ENCODE peak calls at places on chromosomes 12 and 14, in nine cellular contexts. One of them, this sample, is unnamed.

GRCh38 chr14:55609681-55610080 is 29.7 kb downstream of the KTN1 start:
- DNase-seq in NCI-H1092: no peak
- DNase-seq in effector CD4-positive, alpha-beta T cell: no peak
- DNase-seq in sciatic nerve: no peak
- DNase-seq in HCT116: no peak
- DNase-seq in NCI-H2029: no peak
- DNase-seq in substantia nigra: no peak
- DNase-seq in amniotic epithelial cell: no peak
- DNase-seq in stimulated activated CD4-positive, alpha-beta T cell treated with anti-CD3 and anti-CD28 coated beads, TNF-alpha, amount 100 ng/mL, for 4 hours: no peak
- DNase-seq in this sample: no peak

GRCh38 chr12:65593206-65593833 is 231.0 kb upstream of the HMGA2 start:
- DNase-seq in NCI-H1092: no peak
- DNase-seq in effector CD4-positive, alpha-beta T cell: no peak
- DNase-seq in sciatic nerve: no peak
- DNase-seq in HCT116: no peak
- DNase-seq in NCI-H2029: no peak
- DNase-seq in substantia nigra: no peak
- DNase-seq in amniotic epithelial cell: no peak
- DNase-seq in stimulated activated CD4-positive, alpha-beta T cell treated with anti-CD3 and anti-CD28 coated beads, TNF-alpha, amount 100 ng/mL, for 4 hours: no peak
- DNase-seq in this sample: no peak

GRCh38 chr14:104223810-104224515 is 85.6 kb downstream of the KIF26A start:
- DNase-seq in NCI-H1092: no peak
- DNase-seq in effector CD4-positive, alpha-beta T cell: no peak
- DNase-seq in sciatic nerve: no peak
- DNase-seq in HCT116: no peak
- DNase-seq in NCI-H2029: no peak
- DNase-seq in substantia nigra: no peak
- DNase-seq in amniotic epithelial cell: no peak
- DNase-seq in stimulated activated CD4-positive, alpha-beta T cell treated with anti-CD3 and anti-CD28 coated beads, TNF-alpha, amount 100 ng/mL, for 4 hours: no peak
- DNase-seq in this sample: no peak

GRCh38 chr12:29889737-29890136 is 106.0 kb upstream of the TMTC1 start:
- DNase-seq in NCI-H1092: peak; percentile 58
- DNase-seq in effector CD4-positive, alpha-beta T cell: no peak
- DNase-seq in sciatic nerve: peak; percentile 69
- DNase-seq in HCT116: peak; percentile 52
- DNase-seq in NCI-H2029: peak; percentile 24
- DNase-seq in substantia nigra: no peak
- DNase-seq in amniotic epithelial cell: peak; percentile 79
- DNase-seq in stimulated activated CD4-positive, alpha-beta T cell treated with anti-CD3 and anti-CD28 coated beads, TNF-alpha, amount 100 ng/mL, for 4 hours: no peak
- DNase-seq in this sample: no peak

GRCh38 chr12:57152408-57153038 is 5.1 kb upstream of the LRP1-AS start:
- DNase-seq in NCI-H1092: no peak
- DNase-seq in effector CD4-positive, alpha-beta T cell: no peak
- DNase-seq in sciatic nerve: peak; percentile 78
- DNase-seq in HCT116: no peak
- DNase-seq in NCI-H2029: no peak
- DNase-seq in substantia nigra: no peak
- DNase-seq in amniotic epithelial cell: peak; percentile 55
- DNase-seq in stimulated activated CD4-positive, alpha-beta T cell treated with anti-CD3 and anti-CD28 coated beads, TNF-alpha, amount 100 ng/mL, for 4 hours: no peak
- DNase-seq in this sample: no peak

GRCh38 chr12:123118397-123118945 is 32.4 kb downstream of the PITPNM2 start:
- DNase-seq in NCI-H1092: no peak
- DNase-seq in effector CD4-positive, alpha-beta T cell: no peak
- DNase-seq in sciatic nerve: no peak
- DNase-seq in HCT116: no peak
- DNase-seq in NCI-H2029: peak; percentile 64
- DNase-seq in substantia nigra: no peak
- DNase-seq in amniotic epithelial cell: peak; percentile 56
- DNase-seq in stimulated activated CD4-positive, alpha-beta T cell treated with anti-CD3 and anti-CD28 coated beads, TNF-alpha, amount 100 ng/mL, for 4 hours: no peak
- DNase-seq in this sample: no peak

GRCh38 chr12:131896080-131896810 is 1.8 kb downstream of the ULK1 start:
- DNase-seq in NCI-H1092: peak; percentile 65
- DNase-seq in effector CD4-positive, alpha-beta T cell: peak; percentile 43
- DNase-seq in sciatic nerve: peak; percentile 94
- DNase-seq in HCT116: peak; percentile 70
- DNase-seq in NCI-H2029: peak; percentile 91
- DNase-seq in substantia nigra: peak; percentile 68
- DNase-seq in amniotic epithelial cell: peak; percentile 88
- DNase-seq in stimulated activated CD4-positive, alpha-beta T cell treated with anti-CD3 and anti-CD28 coated beads, TNF-alpha, amount 100 ng/mL, for 4 hours: peak; percentile 55
- DNase-seq in this sample: no peak

GRCh38 chr12:54337854-54338650 is 13.1 kb downstream of the COPZ1 start:
- DNase-seq in NCI-H1092: peak; percentile 15
- DNase-seq in effector CD4-positive, alpha-beta T cell: no peak
- DNase-seq in sciatic nerve: no peak
- DNase-seq in HCT116: no peak
- DNase-seq in NCI-H2029: no peak
- DNase-seq in substantia nigra: no peak
- DNase-seq in amniotic epithelial cell: no peak
- DNase-seq in stimulated activated CD4-positive, alpha-beta T cell treated with anti-CD3 and anti-CD28 coated beads, TNF-alpha, amount 100 ng/mL, for 4 hours: no peak
- DNase-seq in this sample: no peak

GRCh38 chr12:119869720-119870119 is 7.4 kb downstream of the CIT start:
- DNase-seq in NCI-H1092: no peak
- DNase-seq in effector CD4-positive, alpha-beta T cell: no peak
- DNase-seq in sciatic nerve: no peak
- DNase-seq in HCT116: peak; percentile 12
- DNase-seq in NCI-H2029: no peak
- DNase-seq in substantia nigra: no peak
- DNase-seq in amniotic epithelial cell: peak; percentile 83
- DNase-seq in stimulated activated CD4-positive, alpha-beta T cell treated with anti-CD3 and anti-CD28 coated beads, TNF-alpha, amount 100 ng/mL, for 4 hours: no peak
- DNase-seq in this sample: no peak

GRCh38 chr12:3202734-3203446 is 125.7 kb downstream of the TSPAN9 start:
- DNase-seq in NCI-H1092: no peak
- DNase-seq in effector CD4-positive, alpha-beta T cell: peak; percentile 31
- DNase-seq in sciatic nerve: peak; percentile 81
- DNase-seq in HCT116: no peak
- DNase-seq in NCI-H2029: peak; percentile 29
- DNase-seq in substantia nigra: no peak
- DNase-seq in amniotic epithelial cell: no peak
- DNase-seq in stimulated activated CD4-positive, alpha-beta T cell treated with anti-CD3 and anti-CD28 coated beads, TNF-alpha, amount 100 ng/mL, for 4 hours: peak; percentile 36
- DNase-seq in this sample: peak; percentile 10

GRCh38 chr12:80709811-80710726 is 2.6 kb downstream of the MYF6 start:
- DNase-seq in NCI-H1092: no peak
- DNase-seq in effector CD4-positive, alpha-beta T cell: no peak
- DNase-seq in sciatic nerve: no peak
- DNase-seq in HCT116: peak; percentile 4
- DNase-seq in NCI-H2029: no peak
- DNase-seq in substantia nigra: no peak
- DNase-seq in amniotic epithelial cell: peak; percentile 14
- DNase-seq in stimulated activated CD4-positive, alpha-beta T cell treated with anti-CD3 and anti-CD28 coated beads, TNF-alpha, amount 100 ng/mL, for 4 hours: no peak
- DNase-seq in this sample: no peak

GRCh38 chr14:37566811-37567371 is 28.2 kb downstream of the FOXA1 start:
- DNase-seq in NCI-H1092: peak; percentile 6
- DNase-seq in effector CD4-positive, alpha-beta T cell: no peak
- DNase-seq in sciatic nerve: no peak
- DNase-seq in HCT116: no peak
- DNase-seq in NCI-H2029: no peak
- DNase-seq in substantia nigra: no peak
- DNase-seq in amniotic epithelial cell: peak; percentile 34
- DNase-seq in stimulated activated CD4-positive, alpha-beta T cell treated with anti-CD3 and anti-CD28 coated beads, TNF-alpha, amount 100 ng/mL, for 4 hours: no peak
- DNase-seq in this sample: no peak

GRCh38 chr12:11705010-11705409 is 55.5 kb downstream of the ETV6 start:
- DNase-seq in NCI-H1092: no peak
- DNase-seq in effector CD4-positive, alpha-beta T cell: no peak
- DNase-seq in sciatic nerve: no peak
- DNase-seq in HCT116: no peak
- DNase-seq in NCI-H2029: peak; percentile 67
- DNase-seq in substantia nigra: no peak
- DNase-seq in amniotic epithelial cell: peak; percentile 95
- DNase-seq in stimulated activated CD4-positive, alpha-beta T cell treated with anti-CD3 and anti-CD28 coated beads, TNF-alpha, amount 100 ng/mL, for 4 hours: no peak
- DNase-seq in this sample: no peak

GRCh38 chr12:89040146-89040964 is 311.9 kb downstream of the DUSP6 start:
- DNase-seq in NCI-H1092: no peak
- DNase-seq in effector CD4-positive, alpha-beta T cell: peak; percentile 26
- DNase-seq in sciatic nerve: no peak
- DNase-seq in HCT116: no peak
- DNase-seq in NCI-H2029: no peak
- DNase-seq in substantia nigra: no peak
- DNase-seq in amniotic epithelial cell: peak; percentile 97
- DNase-seq in stimulated activated CD4-positive, alpha-beta T cell treated with anti-CD3 and anti-CD28 coated beads, TNF-alpha, amount 100 ng/mL, for 4 hours: peak; percentile 47
- DNase-seq in this sample: no peak

GRCh38 chr12:2034633-2035420 is 18.0 kb upstream of the CACNA1C start:
- DNase-seq in NCI-H1092: peak; percentile 91
- DNase-seq in effector CD4-positive, alpha-beta T cell: peak; percentile 75
- DNase-seq in sciatic nerve: peak; percentile 93
- DNase-seq in HCT116: peak; percentile 60
- DNase-seq in NCI-H2029: peak; percentile 84
- DNase-seq in substantia nigra: peak; percentile 59
- DNase-seq in amniotic epithelial cell: peak; percentile 53
- DNase-seq in stimulated activated CD4-positive, alpha-beta T cell treated with anti-CD3 and anti-CD28 coated beads, TNF-alpha, amount 100 ng/mL, for 4 hours: peak; percentile 85
- DNase-seq in this sample: peak; percentile 75

GRCh38 chr12:132642846-132643835 is 24.6 kb downstream of the P2RX2 start:
- DNase-seq in NCI-H1092: no peak
- DNase-seq in effector CD4-positive, alpha-beta T cell: no peak
- DNase-seq in sciatic nerve: no peak
- DNase-seq in HCT116: no peak
- DNase-seq in NCI-H2029: no peak
- DNase-seq in substantia nigra: no peak
- DNase-seq in amniotic epithelial cell: no peak
- DNase-seq in stimulated activated CD4-positive, alpha-beta T cell treated with anti-CD3 and anti-CD28 coated beads, TNF-alpha, amount 100 ng/mL, for 4 hours: no peak
- DNase-seq in this sample: no peak

GRCh38 chr12:75823475-75823874 is 208.1 kb downstream of the PHLDA1 start:
- DNase-seq in NCI-H1092: no peak
- DNase-seq in effector CD4-positive, alpha-beta T cell: no peak
- DNase-seq in sciatic nerve: no peak
- DNase-seq in HCT116: no peak
- DNase-seq in NCI-H2029: no peak
- DNase-seq in substantia nigra: no peak
- DNase-seq in amniotic epithelial cell: no peak
- DNase-seq in stimulated activated CD4-positive, alpha-beta T cell treated with anti-CD3 and anti-CD28 coated beads, TNF-alpha, amount 100 ng/mL, for 4 hours: no peak
- DNase-seq in this sample: no peak

GRCh38 chr12:87413784-87414183 is 615.4 kb downstream of the C12orf50 start:
- DNase-seq in NCI-H1092: no peak
- DNase-seq in effector CD4-positive, alpha-beta T cell: no peak
- DNase-seq in sciatic nerve: no peak
- DNase-seq in HCT116: no peak
- DNase-seq in NCI-H2029: no peak
- DNase-seq in substantia nigra: no peak
- DNase-seq in amniotic epithelial cell: peak; percentile 91
- DNase-seq in stimulated activated CD4-positive, alpha-beta T cell treated with anti-CD3 and anti-CD28 coated beads, TNF-alpha, amount 100 ng/mL, for 4 hours: no peak
- DNase-seq in this sample: no peak

GRCh38 chr12:14723763-14724162 is 27.4 kb upstream of the GUCY2C start:
- DNase-seq in NCI-H1092: no peak
- DNase-seq in effector CD4-positive, alpha-beta T cell: peak; percentile 49
- DNase-seq in sciatic nerve: no peak
- DNase-seq in HCT116: peak; percentile 28
- DNase-seq in NCI-H2029: peak; percentile 20
- DNase-seq in substantia nigra: peak; percentile 6
- DNase-seq in amniotic epithelial cell: peak; percentile 61
- DNase-seq in stimulated activated CD4-positive, alpha-beta T cell treated with anti-CD3 and anti-CD28 coated beads, TNF-alpha, amount 100 ng/mL, for 4 hours: peak; percentile 2
- DNase-seq in this sample: no peak

GRCh38 chr14:67763158-67763822 is 53.1 kb downstream of the ZFYVE26 start:
- DNase-seq in NCI-H1092: no peak
- DNase-seq in effector CD4-positive, alpha-beta T cell: no peak
- DNase-seq in sciatic nerve: no peak
- DNase-seq in HCT116: no peak
- DNase-seq in NCI-H2029: peak; percentile 22
- DNase-seq in substantia nigra: no peak
- DNase-seq in amniotic epithelial cell: no peak
- DNase-seq in stimulated activated CD4-positive, alpha-beta T cell treated with anti-CD3 and anti-CD28 coated beads, TNF-alpha, amount 100 ng/mL, for 4 hours: no peak
- DNase-seq in this sample: no peak

GRCh38 chr12:119225454-119225853 is 46.7 kb downstream of the HSPB8 start:
- DNase-seq in NCI-H1092: no peak
- DNase-seq in effector CD4-positive, alpha-beta T cell: no peak
- DNase-seq in sciatic nerve: no peak
- DNase-seq in HCT116: no peak
- DNase-seq in NCI-H2029: peak; percentile 84
- DNase-seq in substantia nigra: no peak
- DNase-seq in amniotic epithelial cell: no peak
- DNase-seq in stimulated activated CD4-positive, alpha-beta T cell treated with anti-CD3 and anti-CD28 coated beads, TNF-alpha, amount 100 ng/mL, for 4 hours: no peak
- DNase-seq in this sample: no peak

GRCh38 chr14:72902802-72903530 is 9.1 kb upstream of the DPF3 start:
- DNase-seq in NCI-H1092: no peak
- DNase-seq in effector CD4-positive, alpha-beta T cell: no peak
- DNase-seq in sciatic nerve: no peak
- DNase-seq in HCT116: no peak
- DNase-seq in NCI-H2029: no peak
- DNase-seq in substantia nigra: no peak
- DNase-seq in amniotic epithelial cell: peak; percentile 44
- DNase-seq in stimulated activated CD4-positive, alpha-beta T cell treated with anti-CD3 and anti-CD28 coated beads, TNF-alpha, amount 100 ng/mL, for 4 hours: no peak
- DNase-seq in this sample: no peak

This sample was measured in nucleus accumbens.